ENCODE peak calls at places on chromosomes 4 and X, in seven cellular contexts. R is CD4-positive, alpha-beta T cell; Q is A549; W is endothelial cell; I is aorta; F is NCI-H446; N is ELF-1. G is an unnamed sample.

GRCh38 chr4:157172011-157172410 is 48.5 kb upstream of the GRIA2 start:
- DNase-seq in R (no peak), Q (no peak), W (no peak), I (no peak), F (peak), N (no peak), G (peak)

GRCh38 chrX:148448686-148449085 is 51.7 kb upstream of the AFF2 start:
- DNase-seq in R (no peak), Q (no peak), W (no peak), I (no peak), F (no peak), N (no peak), G (no peak)

GRCh38 chrX:112664928-112665327 is 14.8 kb downstream of the LHFPL1 start:
- DNase-seq in R (no peak), Q (no peak), W (no peak), I (no peak), F (no peak), N (no peak), G (no peak)

GRCh38 chr4:155383541-155383940 is 6.8 kb upstream of the MAP9 start:
- DNase-seq in R (no peak), Q (no peak), W (no peak), I (no peak), F (no peak), N (no peak), G (no peak)

GRCh38 chrX:135974279-135974856 is 580 bp upstream of the MMGT1 start:
- DNase-seq in R (peak), Q (peak), W (no peak), I (peak), F (peak), N (peak), G (peak)

GRCh38 chr4:140800686-140801085 is 44.5 kb upstream of the TBC1D9 start:
- DNase-seq in R (no peak), Q (no peak), W (no peak), I (no peak), F (no peak), N (no peak), G (no peak)

GRCh38 chr4:84573738-84574720 is 8.9 kb upstream of the CDS1 start:
- DNase-seq in R (no peak), Q (no peak), W (no peak), I (no peak), F (no peak), N (no peak), G (no peak)

GRCh38 chrX:150547511-150548115 is 20.8 kb upstream of the MTM1 start:
- DNase-seq in R (no peak), Q (peak), W (peak), I (peak), F (no peak), N (peak), G (no peak)

GRCh38 chr4:145352438-145353145 is 129.1 kb upstream of the SMAD1 start:
- DNase-seq in R (no peak), Q (no peak), W (no peak), I (no peak), F (no peak), N (no peak), G (no peak)

G was measured in NCI-H1417.